ENCODE peak calls at places on chromosome 1, in four cellular contexts. A, I, X and Y are unnamed samples.

GRCh38 chr1:167554028-167554779 is 642 bp upstream of the CREG1 start:
- DNase-seq in X (no peak), I (no peak), A (no peak), Y (no peak)

GRCh38 chr1:226975259-226975908 is 35.3 kb downstream of the COQ8A start:
- DNase-seq in X (no peak), I (no peak), A (no peak), Y (peak; percentile 86)

GRCh38 chr1:219265026-219265515 is 91.4 kb downstream of the LYPLAL1 start:
- DNase-seq in X (no peak), A (no peak), I (no peak), Y (no peak)

GRCh38 chr1:34884961-34885360 is 25.4 kb upstream of the SMIM12 start:
- DNase-seq in X (no peak), I (no peak), A (no peak), Y (no peak)

GRCh38 chr1:40939320-40940059 is 40.0 kb upstream of the CTPS1 start:
- DNase-seq in X (no peak), A (no peak), I (no peak), Y (no peak)

GRCh38 chr1:201692307-201693018 is 136.5 kb upstream of the IPO9 start:
- DNase-seq in X (no peak), A (no peak), I (no peak), Y (no peak)

GRCh38 chr1:30419831-30420230 is 303.6 kb downstream of the MATN1 start:
- DNase-seq in I (no peak), X (no peak), A (no peak), Y (no peak)

GRCh38 chr1:158115126-158115525 is 65.6 kb upstream of the CD1D start:
- DNase-seq in X (no peak), I (no peak), A (no peak), Y (no peak)

GRCh38 chr1:199033709-199034108 is 394.9 kb downstream of the PTPRC start:
- DNase-seq in A (no peak), I (no peak), X (no peak), Y (no peak)

GRCh38 chr1:33348676-33349080 is 27.8 kb upstream of the A3GALT2 start:
- DNase-seq in I (no peak), X (no peak), A (no peak), Y (no peak)

GRCh38 chr1:234926574-234927311 is 201.9 kb downstream of the TOMM20 start:
- DNase-seq in I (no peak), X (no peak), A (no peak), Y (no peak)

GRCh38 chr1:50343323-50343722 is 79.9 kb downstream of the DMRTA2 start:
- DNase-seq in X (no peak), A (no peak), I (no peak), Y (no peak)

GRCh38 chr1:20058531-20058930 is 11.5 kb upstream of the PLA2G5 start:
- DNase-seq in X (no peak), I (no peak), A (no peak), Y (no peak)

GRCh38 chr1:29673669-29674624 is 437.6 kb downstream of the PTPRU start:
- DNase-seq in X (no peak), I (no peak), A (no peak), Y (no peak)

GRCh38 chr1:234827181-234827580 is 217.2 kb upstream of the IRF2BP2 start:
- DNase-seq in X (no peak), A (no peak), I (no peak), Y (no peak)

GRCh38 chr1:29256979-29257804 is 20.9 kb downstream of the PTPRU start:
- DNase-seq in X (no peak), I (no peak), A (peak; percentile 41), Y (no peak)

GRCh38 chr1:201495447-201496295 is 11.3 kb downstream of the CSRP1 start:
- DNase-seq in X (no peak), I (peak; percentile 33), A (no peak), Y (peak; percentile 95)